ENCODE peak calls at places on chromosomes 11 and 22, in six cellular contexts. S, X, T, L, H and I are unnamed samples.

GRCh38 chr22:27107824-27108223 is 450.4 kb downstream of the MIAT start:
- DNase-seq in S (peak; percentile 98), X (peak; percentile 81), T (peak; percentile 54), L (no peak), H (peak; percentile 31), I (peak; percentile 98)

GRCh38 chr11:74731301-74732094 is at the start of gene CHRDL2:
- DNase-seq in S (no peak), X (no peak), T (no peak), L (peak; percentile 77), H (no peak), I (no peak)

GRCh38 chr11:46121724-46122477 is 647 bp upstream of the PHF21A start:
- DNase-seq in S (peak; percentile 66), X (peak; percentile 67), T (peak; percentile 97), L (peak; percentile 95), H (peak; percentile 84), I (peak; percentile 33)

GRCh38 chr11:19191530-19192169 is 10.1 kb downstream of the CSRP3 start:
- DNase-seq in S (no peak), X (no peak), T (no peak), L (no peak), H (peak; percentile 20), I (no peak)

GRCh38 chr11:66617148-66617814 is 851 bp downstream of the RBM14 start:
- DNase-seq in S (peak; percentile 6), X (no peak), T (no peak), L (no peak), H (no peak), I (no peak)

GRCh38 chr22:39232246-39232645 is 12.5 kb downstream of the PDGFB start:
- DNase-seq in S (no peak), X (no peak), T (no peak), L (no peak), H (no peak), I (no peak)

GRCh38 chr11:126265801-126266200 is 2.9 kb downstream of the SRPRA start:
- DNase-seq in S (no peak), X (no peak), T (peak; percentile 9), L (no peak), H (peak; percentile 20), I (no peak)

GRCh38 chr22:25050566-25050965 is 98.0 kb downstream of the KIAA1671 start:
- DNase-seq in S (no peak), X (no peak), T (no peak), L (no peak), H (no peak), I (no peak)

GRCh38 chr22:41561788-41562187 is 978 bp downstream of the CSDC2 start:
- DNase-seq in S (no peak), X (no peak), T (no peak), L (no peak), H (no peak), I (no peak)

GRCh38 chr11:87859583-87859982 is 315.7 kb downstream of the RAB38 start:
- DNase-seq in S (no peak), X (no peak), T (no peak), L (no peak), H (peak; percentile 35), I (no peak)

GRCh38 chr11:73818838-73819237 is 31.2 kb downstream of the MRPL48 start:
- DNase-seq in S (no peak), X (no peak), T (peak; percentile 23), L (peak; percentile 4), H (no peak), I (no peak)

GRCh38 chr11:116217006-116217405 is 555.8 kb downstream of the BUD13 start:
- DNase-seq in S (no peak), X (no peak), T (peak; percentile 31), L (no peak), H (peak; percentile 39), I (no peak)